ENCODE peak calls at places on chromosomes 4 and X, in nine cellular contexts. One of them, this sample, is unnamed. For H3K27me3, the result is how much of the 10 kb centered on the place peaks cover.

GRCh38 chr4:33626242-33626641 is 2618.1 kb downstream of the ARAP2 start:
- DNase-seq in lung: no peak
- DNase-seq in adrenal gland: no peak
- DNase-seq in testis: no peak
- DNase-seq in bronchial epithelial cell: no peak
- DNase-seq in right cardiac atrium: no peak
- DNase-seq in Caco-2: no peak
- DNase-seq in astrocyte: no peak
- DNase-seq in body of pancreas: no peak
- DNase-seq in this sample: no peak

GRCh38 chr4:172813359-172813923 is 355.2 kb upstream of the GALNT7 start:
- DNase-seq in lung: no peak
- DNase-seq in adrenal gland: no peak
- DNase-seq in testis: no peak
- DNase-seq in bronchial epithelial cell: no peak
- DNase-seq in right cardiac atrium: no peak
- DNase-seq in Caco-2: no peak
- DNase-seq in astrocyte: peak
- DNase-seq in body of pancreas: no peak
- DNase-seq in this sample: no peak

GRCh38 chr4:2417765-2418651 is at the start of gene ZFYVE28:
- DNase-seq in lung: no peak
- DNase-seq in adrenal gland: peak
- DNase-seq in testis: no peak
- DNase-seq in bronchial epithelial cell: no peak
- DNase-seq in right cardiac atrium: no peak
- DNase-seq in Caco-2: peak
- DNase-seq in astrocyte: no peak
- DNase-seq in body of pancreas: peak
- DNase-seq in this sample: no peak

GRCh38 chr4:76896731-76897521 is 1.0 kb downstream of the SOWAHB start:
- DNase-seq in lung: no peak
- DNase-seq in adrenal gland: no peak
- DNase-seq in testis: peak
- DNase-seq in bronchial epithelial cell: no peak
- DNase-seq in right cardiac atrium: peak
- DNase-seq in Caco-2: no peak
- DNase-seq in astrocyte: peak
- DNase-seq in body of pancreas: peak
- DNase-seq in this sample: peak

GRCh38 chr4:122508083-122508482 is 51.6 kb upstream of the IL2 start:
- DNase-seq in lung: no peak
- DNase-seq in adrenal gland: no peak
- DNase-seq in testis: no peak
- DNase-seq in bronchial epithelial cell: peak
- DNase-seq in right cardiac atrium: no peak
- DNase-seq in Caco-2: no peak
- DNase-seq in astrocyte: no peak
- DNase-seq in body of pancreas: no peak
- DNase-seq in this sample: no peak

GRCh38 chr4:43619219-43619618 is 726.7 kb downstream of the GRXCR1 start:
- DNase-seq in lung: no peak
- DNase-seq in adrenal gland: no peak
- DNase-seq in testis: no peak
- DNase-seq in bronchial epithelial cell: peak
- DNase-seq in right cardiac atrium: no peak
- DNase-seq in Caco-2: no peak
- DNase-seq in astrocyte: no peak
- DNase-seq in body of pancreas: no peak
- DNase-seq in this sample: no peak

GRCh38 chr4:80362578-80363181 is 27.1 kb downstream of the CFAP299 start:
- DNase-seq in lung: no peak
- DNase-seq in adrenal gland: no peak
- DNase-seq in testis: peak
- DNase-seq in bronchial epithelial cell: peak
- DNase-seq in right cardiac atrium: no peak
- DNase-seq in Caco-2: no peak
- DNase-seq in astrocyte: peak
- DNase-seq in body of pancreas: no peak
- DNase-seq in this sample: peak

GRCh38 chrX:49879656-49880277 is 483 bp downstream of the USP27X start:
- DNase-seq in lung: no peak
- DNase-seq in adrenal gland: no peak
- DNase-seq in testis: no peak
- DNase-seq in bronchial epithelial cell: no peak
- DNase-seq in right cardiac atrium: no peak
- DNase-seq in Caco-2: no peak
- DNase-seq in astrocyte: no peak
- DNase-seq in body of pancreas: no peak
- DNase-seq in this sample: no peak

GRCh38 chr4:162245051-162245450 is 81.3 kb upstream of the FSTL5 start:
- DNase-seq in lung: no peak
- DNase-seq in adrenal gland: no peak
- DNase-seq in testis: no peak
- DNase-seq in bronchial epithelial cell: no peak
- DNase-seq in right cardiac atrium: no peak
- DNase-seq in Caco-2: no peak
- DNase-seq in astrocyte: no peak
- DNase-seq in body of pancreas: no peak
- DNase-seq in this sample: no peak

GRCh38 chr4:162234595-162234994 is 70.8 kb upstream of the FSTL5 start:
- DNase-seq in lung: no peak
- DNase-seq in adrenal gland: no peak
- DNase-seq in testis: no peak
- DNase-seq in bronchial epithelial cell: no peak
- DNase-seq in right cardiac atrium: no peak
- DNase-seq in Caco-2: no peak
- DNase-seq in astrocyte: no peak
- DNase-seq in body of pancreas: no peak
- DNase-seq in this sample: no peak

GRCh38 chr4:140242357-140243284 is 88.6 kb upstream of the MAML3 start:
- DNase-seq in lung: no peak
- DNase-seq in adrenal gland: no peak
- DNase-seq in testis: no peak
- DNase-seq in bronchial epithelial cell: no peak
- DNase-seq in right cardiac atrium: no peak
- DNase-seq in Caco-2: no peak
- DNase-seq in astrocyte: no peak
- DNase-seq in body of pancreas: peak
- DNase-seq in this sample: no peak

GRCh38 chr4:106583567-106583966 is 215.0 kb upstream of the GIMD1 start:
- DNase-seq in lung: no peak
- DNase-seq in adrenal gland: no peak
- DNase-seq in testis: no peak
- DNase-seq in bronchial epithelial cell: peak
- DNase-seq in right cardiac atrium: no peak
- DNase-seq in Caco-2: no peak
- DNase-seq in astrocyte: peak
- DNase-seq in body of pancreas: no peak
- DNase-seq in this sample: peak

GRCh38 chr4:22434895-22435294 is 81.0 kb downstream of the ADGRA3 start:
- DNase-seq in lung: no peak
- DNase-seq in adrenal gland: peak
- DNase-seq in testis: peak
- DNase-seq in bronchial epithelial cell: peak
- DNase-seq in right cardiac atrium: no peak
- DNase-seq in Caco-2: peak
- DNase-seq in astrocyte: peak
- DNase-seq in body of pancreas: peak
- DNase-seq in this sample: peak

GRCh38 chr4:67721770-67722597 is 21.0 kb upstream of the UBA6 start:
- DNase-seq in lung: no peak
- DNase-seq in adrenal gland: no peak
- DNase-seq in testis: no peak
- DNase-seq in bronchial epithelial cell: peak
- DNase-seq in right cardiac atrium: no peak
- DNase-seq in Caco-2: peak
- DNase-seq in astrocyte: peak
- DNase-seq in body of pancreas: no peak
- DNase-seq in this sample: no peak

GRCh38 chrX:42975906-42976305 is 197.9 kb upstream of the PPP1R2C start:
- DNase-seq in lung: no peak
- DNase-seq in adrenal gland: no peak
- DNase-seq in testis: no peak
- DNase-seq in bronchial epithelial cell: no peak
- DNase-seq in right cardiac atrium: no peak
- DNase-seq in Caco-2: peak
- DNase-seq in astrocyte: no peak
- DNase-seq in body of pancreas: no peak
- DNase-seq in this sample: no peak

GRCh38 chr4:7844247-7844991 is 95.2 kb downstream of the AFAP1 start:
- DNase-seq in lung: peak
- DNase-seq in adrenal gland: peak
- DNase-seq in testis: peak
- DNase-seq in bronchial epithelial cell: peak
- DNase-seq in right cardiac atrium: peak
- DNase-seq in Caco-2: peak
- DNase-seq in astrocyte: peak
- DNase-seq in body of pancreas: peak
- DNase-seq in this sample: peak

GRCh38 chrX:103258275-103258674 is 3.3 kb upstream of the TCEAL8 start:
- DNase-seq in lung: no peak
- DNase-seq in adrenal gland: no peak
- DNase-seq in testis: no peak
- DNase-seq in bronchial epithelial cell: no peak
- DNase-seq in right cardiac atrium: no peak
- DNase-seq in Caco-2: no peak
- DNase-seq in astrocyte: no peak
- DNase-seq in body of pancreas: no peak
- DNase-seq in this sample: no peak
- H3K4me3 ChIP-seq in lung: no peak
- H3K4me3 ChIP-seq in adrenal gland: no peak
- H3K4me3 ChIP-seq in testis: no peak
- H3K4me3 ChIP-seq in bronchial epithelial cell: no peak
- H3K4me3 ChIP-seq in right cardiac atrium: no peak
- H3K4me3 ChIP-seq in Caco-2: no peak
- H3K4me3 ChIP-seq in astrocyte: no peak
- H3K4me3 ChIP-seq in body of pancreas: no peak
- H3K4me3 ChIP-seq in this sample: no peak

DNA sequence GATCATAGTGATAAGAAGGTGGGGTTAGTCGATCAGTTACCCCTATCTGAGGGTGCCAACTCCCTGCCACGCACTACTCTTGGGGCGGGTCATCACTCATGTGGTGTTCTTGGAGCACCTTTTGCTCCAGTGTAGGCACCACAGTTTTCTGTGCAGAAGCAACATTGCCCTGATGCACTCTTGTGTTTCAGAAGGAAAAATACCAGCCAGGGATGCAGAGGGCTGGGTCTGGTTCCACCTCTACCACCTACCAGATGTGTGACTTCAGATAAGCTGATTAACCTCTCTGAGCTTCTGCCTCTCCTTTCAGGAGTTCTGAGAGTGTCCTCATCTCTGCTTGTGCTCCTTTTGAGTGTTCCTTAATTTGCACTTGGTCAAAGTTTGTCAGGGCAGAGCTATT is 29.9 kb upstream of the PROM1 start:
- DNase-seq in lung: no peak
- DNase-seq in adrenal gland: no peak
- DNase-seq in testis: no peak
- DNase-seq in bronchial epithelial cell: no peak
- DNase-seq in right cardiac atrium: no peak
- DNase-seq in Caco-2: no peak
- DNase-seq in astrocyte: no peak
- DNase-seq in body of pancreas: no peak
- DNase-seq in this sample: no peak
- H3K27me3 ChIP-seq in lung: under half
- H3K27me3 ChIP-seq in adrenal gland: under half
- H3K27me3 ChIP-seq in testis: under half
- H3K27me3 ChIP-seq in bronchial epithelial cell: under half
- H3K27me3 ChIP-seq in right cardiac atrium: under half
- H3K27me3 ChIP-seq in Caco-2: under half
- H3K27me3 ChIP-seq in astrocyte: under half
- H3K27me3 ChIP-seq in body of pancreas: under half
- H3K27me3 ChIP-seq in this sample: under half

GRCh38 chr4:128255906-128256305 is 31.7 kb downstream of the PGRMC2 start:
- DNase-seq in lung: no peak
- DNase-seq in adrenal gland: no peak
- DNase-seq in testis: no peak
- DNase-seq in bronchial epithelial cell: no peak
- DNase-seq in right cardiac atrium: no peak
- DNase-seq in Caco-2: no peak
- DNase-seq in astrocyte: no peak
- DNase-seq in body of pancreas: no peak
- DNase-seq in this sample: no peak

DNA sequence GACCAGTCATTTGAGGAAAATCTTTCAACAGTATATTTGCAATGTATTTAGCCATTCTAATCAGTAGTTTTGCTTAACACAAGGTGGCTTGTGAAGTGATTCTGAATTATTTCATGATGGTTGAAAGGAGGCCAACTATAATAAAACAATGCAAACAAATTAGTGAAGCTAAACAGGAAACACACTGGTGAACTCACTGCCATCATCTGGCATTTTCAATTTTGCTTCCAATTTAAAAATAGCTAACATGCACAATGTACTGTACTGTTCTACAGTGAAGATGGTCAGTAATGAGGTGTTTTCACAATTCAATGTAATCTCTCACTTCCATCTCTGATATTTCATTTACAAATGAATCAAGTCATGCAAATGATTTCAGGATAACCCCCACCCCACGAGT is 31.1 kb downstream of the PGRMC2 start:
- DNase-seq in lung: no peak
- DNase-seq in adrenal gland: no peak
- DNase-seq in testis: no peak
- DNase-seq in bronchial epithelial cell: no peak
- DNase-seq in right cardiac atrium: no peak
- DNase-seq in Caco-2: no peak
- DNase-seq in astrocyte: no peak
- DNase-seq in body of pancreas: no peak
- DNase-seq in this sample: no peak
- H3K4me3 ChIP-seq in lung: no peak
- H3K4me3 ChIP-seq in adrenal gland: no peak
- H3K4me3 ChIP-seq in testis: no peak
- H3K4me3 ChIP-seq in bronchial epithelial cell: no peak
- H3K4me3 ChIP-seq in right cardiac atrium: no peak
- H3K4me3 ChIP-seq in Caco-2: no peak
- H3K4me3 ChIP-seq in astrocyte: no peak
- H3K4me3 ChIP-seq in body of pancreas: no peak
- H3K4me3 ChIP-seq in this sample: no peak

DNA sequence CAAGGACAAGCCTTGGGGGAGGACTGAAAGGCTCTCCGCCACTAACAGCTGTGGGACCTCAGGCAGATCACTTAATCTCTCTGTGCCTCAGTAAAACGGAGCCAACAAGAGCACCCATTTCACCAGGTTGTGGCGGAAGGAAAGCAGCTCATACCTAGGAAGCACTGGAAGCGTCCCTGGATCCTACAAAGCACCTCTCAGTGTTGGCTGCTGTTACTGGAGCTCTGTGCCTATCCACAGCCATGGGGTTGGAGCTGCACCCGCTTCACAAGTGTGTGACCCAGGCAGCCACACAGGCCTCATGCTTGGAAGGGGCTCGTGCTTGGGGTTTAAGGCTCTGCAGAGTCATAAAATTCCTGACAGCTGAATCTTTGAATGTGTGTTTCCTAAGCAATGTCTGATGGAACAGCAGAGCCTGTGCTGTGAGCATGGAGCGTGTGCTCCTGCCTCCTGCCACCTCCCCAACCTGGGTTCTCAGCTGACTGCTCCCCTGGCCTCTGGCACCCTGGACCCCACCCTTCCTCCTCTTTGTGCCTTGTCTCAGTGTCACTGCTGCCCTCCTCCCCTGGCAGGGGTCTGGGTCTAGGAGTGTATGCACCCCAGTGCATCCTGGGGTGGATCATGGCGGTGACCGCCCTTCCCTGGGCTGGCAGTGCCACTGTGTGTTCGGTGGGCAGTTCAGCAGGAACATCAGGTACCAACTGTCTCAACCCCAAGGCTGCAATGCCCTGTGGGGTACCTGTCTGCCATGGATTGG is 14.4 kb upstream of the MAN2B2 start:
- DNase-seq in lung: no peak
- DNase-seq in adrenal gland: no peak
- DNase-seq in testis: no peak
- DNase-seq in bronchial epithelial cell: peak
- DNase-seq in right cardiac atrium: no peak
- DNase-seq in Caco-2: no peak
- DNase-seq in astrocyte: peak
- DNase-seq in body of pancreas: no peak
- DNase-seq in this sample: no peak
- H3K27me3 ChIP-seq in lung: under half
- H3K27me3 ChIP-seq in adrenal gland: under half
- H3K27me3 ChIP-seq in testis: under half
- H3K27me3 ChIP-seq in bronchial epithelial cell: under half
- H3K27me3 ChIP-seq in right cardiac atrium: under half
- H3K27me3 ChIP-seq in Caco-2: under half
- H3K27me3 ChIP-seq in astrocyte: under half
- H3K27me3 ChIP-seq in body of pancreas: under half
- H3K27me3 ChIP-seq in this sample: under half